ENCODE peak calls at places on chromosomes 13 and 19, in four cellular contexts. J, N, Z and B are unnamed samples.

GRCh38 chr19:17026041-17026658 is 460 bp downstream of the CPAMD8 start:
- DNase-seq in J (no peak), N (no peak), Z (no peak), B (no peak)

GRCh38 chr13:102911336-102911735 is 65.5 kb downstream of the ERCC5 start:
- DNase-seq in J (no peak), N (no peak), Z (no peak), B (no peak)

GRCh38 chr19:4697304-4697703 is 26.3 kb downstream of the DPP9 start:
- DNase-seq in J (no peak), N (no peak), Z (no peak), B (no peak)

GRCh38 chr13:23765531-23765930 is 123.7 kb downstream of the MIPEP start:
- DNase-seq in J (no peak), N (no peak), Z (no peak), B (no peak)

GRCh38 chr13:27442071-27442647 is 8.2 kb downstream of the MTIF3 start:
- DNase-seq in J (no peak), N (no peak), Z (no peak), B (no peak)

GRCh38 chr19:39103151-39103550 is 19.0 kb downstream of the ACP7 start:
- DNase-seq in J (no peak), N (no peak), Z (no peak), B (no peak)

GRCh38 chr13:21568854-21569253 is 35.1 kb downstream of the MICU2 start:
- DNase-seq in J (no peak), N (no peak), Z (no peak), B (no peak)

GRCh38 chr19:17075860-17076538 is 422 bp downstream of the MYO9B start:
- DNase-seq in J (peak), N (no peak), Z (no peak), B (peak)

GRCh38 chr19:53900191-53900860 is 8.8 kb upstream of the CACNG7 start:
- DNase-seq in J (no peak), N (no peak), Z (no peak), B (no peak)

GRCh38 chr19:10544753-10545251 is 1.1 kb downstream of the ATG4D start:
- DNase-seq in J (no peak), N (no peak), Z (no peak), B (no peak)

GRCh38 chr13:47327856-47328255 is 431.0 kb upstream of the HTR2A start:
- DNase-seq in J (no peak), N (no peak), Z (peak), B (no peak)

GRCh38 chr19:55283548-55284393 is at the start of gene BRSK1:
- DNase-seq in J (peak), N (peak), Z (no peak), B (peak)

GRCh38 chr19:3682741-3683404 is 17.4 kb downstream of the PIP5K1C start:
- DNase-seq in J (no peak), N (no peak), Z (no peak), B (no peak)

GRCh38 chr19:50835785-50836542 is 2.6 kb upstream of the KLK15 start:
- DNase-seq in J (peak), N (peak), Z (no peak), B (peak)

GRCh38 chr19:36796714-36796999 is 24.1 kb upstream of the ZNF850 start:
- DNase-seq in J (no peak), N (no peak), Z (no peak), B (no peak)

GRCh38 chr13:24050292-24050711 is 110.2 kb upstream of the SPATA13 start:
- DNase-seq in J (no peak), N (no peak), Z (no peak), B (no peak)

GRCh38 chr19:57708641-57709354 is at the start of gene ZNF154:
- DNase-seq in J (no peak), N (no peak), Z (no peak), B (no peak)

GRCh38 chr19:42270346-42271044 is 1.4 kb downstream of the CIC start:
- DNase-seq in J (no peak), N (no peak), Z (peak), B (peak)

GRCh38 chr19:18373892-18374629 is 11.9 kb upstream of the GDF15 start:
- DNase-seq in J (peak), N (peak), Z (peak), B (no peak)

GRCh38 chr19:15788594-15789270 is 1.3 kb downstream of the OR10H5 start:
- DNase-seq in J (no peak), N (no peak), Z (no peak), B (no peak)

GRCh38 chr19:31160346-31160926 is 188.8 kb downstream of the TSHZ3 start:
- DNase-seq in J (no peak), N (no peak), Z (no peak), B (no peak)

GRCh38 chr13:32298695-32299094 is 16.5 kb downstream of the ZAR1L start:
- DNase-seq in J (no peak), N (no peak), Z (no peak), B (no peak)

GRCh38 chr19:51407631-51408131 is 9.8 kb downstream of the SIGLEC10 start:
- DNase-seq in J (no peak), N (peak), Z (no peak), B (no peak)

GRCh38 chr13:51435002-51435578 is 17.7 kb downstream of the INTS6 start:
- DNase-seq in J (no peak), N (no peak), Z (no peak), B (no peak)

GRCh38 chr19:30536975-30537374 is 164.8 kb downstream of the ZNF536 start:
- DNase-seq in J (no peak), N (no peak), Z (no peak), B (no peak)

GRCh38 chr19:58366576-58367430 is 4.3 kb upstream of the ZNF497 start:
- DNase-seq in J (no peak), N (no peak), Z (no peak), B (no peak)

GRCh38 chr19:3224346-3225325 is at the start of gene CELF5:
- DNase-seq in J (no peak), N (peak), Z (no peak), B (peak)

GRCh38 chr19:6412111-6412999 is 12.3 kb downstream of the KHSRP start:
- DNase-seq in J (peak), N (no peak), Z (no peak), B (no peak)

GRCh38 chr13:30255696-30256095 is 51.7 kb downstream of the KATNAL1 start:
- DNase-seq in J (no peak), N (no peak), Z (no peak), B (no peak)

GRCh38 chr19:42140125-42140754 is 8.0 kb upstream of the POU2F2 start:
- DNase-seq in J (no peak), N (no peak), Z (no peak), B (no peak)

GRCh38 chr19:37914908-37915307 is 7.9 kb downstream of the SIPA1L3 start:
- DNase-seq in J (no peak), N (no peak), Z (no peak), B (no peak)

GRCh38 chr13:52001120-52001731 is 10.0 kb downstream of the ATP7B start:
- DNase-seq in J (peak), N (peak), Z (peak), B (no peak)

GRCh38 chr13:28532226-28533048 is 37.5 kb upstream of the FLT1 start:
- DNase-seq in J (no peak), N (no peak), Z (no peak), B (no peak)

GRCh38 chr13:49253997-49254396 is 6.3 kb downstream of the CDADC1 start:
- DNase-seq in J (no peak), N (no peak), Z (no peak), B (no peak)

GRCh38 chr13:33761744-33762143 is 56.2 kb upstream of the RFC3 start:
- DNase-seq in J (no peak), N (peak), Z (no peak), B (no peak)

GRCh38 chr19:35757231-35757748 is 461 bp upstream of the HSPB6 start:
- DNase-seq in J (no peak), N (peak), Z (peak), B (no peak)

GRCh38 chr19:11942843-11943108 is 17.9 kb downstream of the ZNF700 start:
- DNase-seq in J (no peak), N (no peak), Z (no peak), B (no peak)

GRCh38 chr19:38433268-38433733 is at the start of gene RYR1:
- DNase-seq in J (no peak), N (no peak), Z (no peak), B (peak)

GRCh38 chr19:38912600-38913514 is 871 bp upstream of the CCER2 start:
- DNase-seq in J (no peak), N (no peak), Z (no peak), B (no peak)

GRCh38 chr13:44271031-44271433 is 102.6 kb upstream of the SERP2 start:
- DNase-seq in J (no peak), N (no peak), Z (peak), B (no peak)